ENCODE peak calls at places on chromosomes 4 and X, in six cellular contexts. A, P, O, J, C and V are unnamed samples.

GRCh38 chrX:91122141-91122540 is 312.5 kb upstream of the PABPC5 start:
- DNase-seq in P (no peak), A (no peak), O (no peak), C (no peak), J (no peak), V (no peak)

GRCh38 chr4:181684310-181684709 is 558.9 kb upstream of the TENM3 start:
- DNase-seq in C (no peak), A (peak; percentile 87), O (no peak), J (no peak), P (no peak), V (no peak)

GRCh38 chr4:52889354-52889753 is 27.2 kb downstream of the RASL11B start:
- DNase-seq in P (no peak), O (no peak), J (no peak), A (no peak), C (no peak), V (no peak)

GRCh38 chrX:119541188-119541587 is 24.0 kb downstream of the STEEP1 start:
- DNase-seq in P (no peak), O (no peak), C (no peak), J (no peak), A (peak; percentile 86), V (no peak)

GRCh38 chr4:10200869-10201268 is 84.3 kb upstream of the WDR1 start:
- DNase-seq in O (no peak), J (no peak), A (no peak), P (no peak), C (no peak), V (no peak)

GRCh38 chr4:152780267-152780811 is 585 bp downstream of the ARFIP1 start:
- DNase-seq in C (no peak), A (peak; percentile 22), J (no peak), P (no peak), O (peak; percentile 34), V (no peak)

GRCh38 chr4:22072240-22072639 is 123.7 kb upstream of the KCNIP4 start:
- DNase-seq in A (no peak), J (no peak), C (no peak), P (no peak), O (no peak), V (no peak)

GRCh38 chr4:1576961-1577814 is 106.9 kb downstream of the FAM53A start:
- DNase-seq in O (no peak), J (no peak), A (no peak), C (no peak), P (no peak), V (no peak)

GRCh38 chr4:37601527-37601926 is 84.6 kb downstream of the RELL1 start:
- DNase-seq in J (peak; percentile 36), C (no peak), P (peak; percentile 68), A (peak; percentile 56), O (peak; percentile 77), V (no peak)

GRCh38 chr4:83371936-83372335 is 37.3 kb upstream of the HPSE start:
- DNase-seq in J (no peak), O (no peak), P (no peak), C (no peak), A (no peak), V (no peak)

GRCh38 chr4:185213829-185214228 is 4.4 kb downstream of the SNX25 start:
- DNase-seq in P (no peak), J (no peak), A (no peak), C (no peak), O (no peak), V (no peak)

GRCh38 chrX:43860646-43861370 is 21.4 kb downstream of the MAOB start:
- DNase-seq in C (peak; percentile 29), O (no peak), J (no peak), A (peak; percentile 1), P (no peak), V (no peak)

GRCh38 chrX:65831268-65831667 is 163.8 kb downstream of the MSN start:
- DNase-seq in J (no peak), C (no peak), P (no peak), A (no peak), O (no peak), V (no peak)

GRCh38 chrX:149877636-149878035 is 3.3 kb upstream of the MAGEA8 start:
- DNase-seq in C (no peak), P (no peak), J (no peak), A (no peak), O (no peak), V (no peak)

GRCh38 chr4:99947608-99948007 is 1.2 kb upstream of the DNAJB14 start:
- DNase-seq in O (no peak), P (no peak), A (no peak), C (no peak), J (no peak), V (no peak)

GRCh38 chr4:84024405-84024804 is 474.7 kb downstream of the NKX6-1 start:
- DNase-seq in C (no peak), O (no peak), P (no peak), J (no peak), A (no peak), V (no peak)

GRCh38 chr4:159012381-159012780 is 90.5 kb upstream of the RAPGEF2 start:
- DNase-seq in A (peak; percentile 56), O (no peak), J (no peak), C (no peak), P (no peak), V (no peak)

GRCh38 chr4:78542373-78542772 is 9.2 kb upstream of the ANXA3 start:
- DNase-seq in J (no peak), A (peak; percentile 65), P (no peak), C (no peak), O (no peak), V (no peak)

GRCh38 chr4:185729300-185729912 is 82.6 kb downstream of the SORBS2 start:
- DNase-seq in A (no peak), J (no peak), P (no peak), O (no peak), C (no peak), V (no peak)

GRCh38 chr4:61336911-61337310 is 136.8 kb downstream of the ADGRL3 start:
- DNase-seq in A (no peak), C (no peak), O (no peak), P (no peak), J (no peak), V (no peak)

GRCh38 chr4:166460769-166461550 is 587.9 kb downstream of the TLL1 start:
- DNase-seq in P (no peak), C (no peak), O (no peak), A (no peak), J (no peak), V (no peak)

GRCh38 chrX:131792356-131792749 is 230.7 kb upstream of the STK26 start:
- DNase-seq in J (peak; percentile 94), P (peak; percentile 93), C (no peak), O (no peak), A (peak; percentile 94), V (peak; percentile 72)

GRCh38 chrX:24515447-24515846 is 50.4 kb downstream of the PDK3 start:
- DNase-seq in O (peak; percentile 7), C (no peak), P (no peak), A (peak; percentile 4), J (no peak), V (no peak)
- TF ChIP-seq CTCF in O (peak; percentile 42), C (peak; percentile 8), P (no peak), A (no peak), J (no peak), V (no peak)

DNA sequence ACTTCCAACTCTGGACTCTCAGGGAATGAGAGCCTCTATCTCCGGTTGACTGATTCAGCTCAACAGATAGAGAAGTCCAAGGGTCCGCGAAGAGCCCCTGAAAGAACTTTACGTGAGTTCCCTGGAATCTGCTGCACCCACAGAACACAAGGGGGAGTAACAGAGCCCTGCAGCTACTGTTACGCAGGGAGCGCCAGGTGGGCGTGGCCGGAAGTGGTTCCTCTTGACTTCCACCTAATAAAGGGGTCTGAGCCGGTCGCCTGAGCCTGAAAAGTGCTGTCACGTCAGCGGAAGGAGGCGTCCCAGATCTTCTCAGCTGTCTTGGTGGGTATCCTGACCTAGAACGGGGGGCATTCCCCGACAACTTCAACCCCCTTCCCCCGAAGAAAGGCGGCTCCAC is at the start of gene MAGEB6:
- DNase-seq in O (no peak), A (no peak), C (no peak), J (no peak), P (no peak), V (no peak)
- H3K4me1 ChIP-seq in O (no peaks in the 10 kb centered on the region), A (no peaks in the 10 kb centered on the region), C (no peaks in the 10 kb centered on the region), J (no peaks in the 10 kb centered on the region), P (no peaks in the 10 kb centered on the region), V (no peaks in the 10 kb centered on the region)

DNA sequence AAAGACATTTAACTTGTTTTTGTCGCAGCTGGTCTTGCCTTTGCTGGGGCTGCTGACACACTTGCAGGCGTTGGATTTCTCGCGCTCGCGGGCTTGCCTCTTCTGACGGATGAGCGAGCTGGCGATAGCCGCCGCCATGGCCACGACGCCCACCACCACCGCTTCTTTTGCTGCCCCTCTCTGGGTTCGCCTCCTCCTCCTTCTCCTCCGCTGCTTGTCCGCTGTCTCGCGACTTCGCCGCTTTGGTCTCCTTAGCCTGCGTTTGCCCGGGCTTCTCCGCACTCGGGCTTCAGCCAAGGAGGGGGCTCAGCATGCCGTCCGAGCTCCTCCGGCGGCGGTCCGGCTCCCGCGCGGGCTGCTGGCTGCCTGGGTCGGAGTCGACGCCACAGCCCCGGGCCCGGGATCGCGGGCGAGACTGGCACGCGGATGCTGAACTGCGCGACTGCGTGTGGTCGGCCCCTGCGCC is 618 bp downstream of the FGF13 start:
- DNase-seq in J (no peak), C (no peak), O (no peak), P (no peak), A (no peak), V (peak; percentile 59)
- H3K4me3 ChIP-seq in J (peak overlapping the region; percentile 45), C (peak overlapping the region; percentile 40), O (no peak overlapping the region), P (peak overlapping the region; percentile 49), A (no peak overlapping the region), V (peak overlapping the region; percentile 69)

GRCh38 chr4:145912391-145912790 is 26.2 kb downstream of the ZNF827 start:
- DNase-seq in C (no peak), P (no peak), J (no peak), O (no peak), A (no peak), V (no peak)
- TF ChIP-seq CTCF in C (no peak), P (no peak), J (no peak), O (no peak), A (no peak), V (no peak)

GRCh38 chr4:40731792-40732245 is 17.9 kb upstream of the NSUN7 start:
- DNase-seq in P (peak; percentile 60), C (peak; percentile 64), J (peak; percentile 45), O (no peak), A (no peak), V (no peak)

GRCh38 chr4:40736910-40737309 is 12.8 kb upstream of the NSUN7 start:
- DNase-seq in A (peak; percentile 22), P (no peak), C (no peak), O (no peak), J (no peak), V (no peak)

GRCh38 chr4:40734497-40734896 is 15.3 kb upstream of the NSUN7 start:
- DNase-seq in J (no peak), P (no peak), C (no peak), O (no peak), A (no peak), V (no peak)

GRCh38 chr4:40737882-40738281 is 11.9 kb upstream of the NSUN7 start:
- DNase-seq in P (no peak), A (no peak), C (no peak), J (no peak), O (no peak), V (no peak)

DNA sequence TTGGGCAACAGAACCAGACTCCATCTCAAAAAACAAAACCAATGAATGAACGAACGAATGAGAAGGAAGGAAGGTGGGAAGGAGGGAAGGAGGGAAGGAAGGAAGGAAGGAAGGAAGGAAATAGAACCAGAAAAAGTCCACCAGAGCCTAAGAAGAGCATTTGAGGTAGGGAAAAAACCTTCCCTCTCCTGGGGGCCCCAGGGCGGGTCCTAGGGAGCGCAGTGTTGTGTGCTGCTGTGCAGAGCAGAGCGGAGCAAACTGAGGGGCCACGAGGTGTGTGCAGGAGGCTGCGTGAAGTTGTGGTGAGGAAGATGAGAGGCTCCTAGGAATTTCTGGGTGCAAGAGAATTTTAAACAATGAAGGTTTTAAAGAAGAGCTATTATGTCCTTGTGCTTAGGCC is 16.0 kb upstream of the NSUN7 start:
- DNase-seq in P (no peak), O (no peak), C (no peak), J (no peak), A (no peak), V (no peak)
- H3K4me1 ChIP-seq in P (peaks cover 23% of the 10 kb centered on the region), O (no peaks in the 10 kb centered on the region), C (no peaks in the 10 kb centered on the region), J (peaks cover 6% of the 10 kb centered on the region), A (no peaks in the 10 kb centered on the region), V (no peaks in the 10 kb centered on the region)